ENCODE peak calls at places on chromosomes 4 and X, in four cellular contexts. R, E, K and Q are unnamed samples.

GRCh38 chr4:100295792-100296191 is 105.5 kb upstream of the DDIT4L start:
- DNase-seq in R (no peak), E (no peak), K (no peak), Q (no peak)

GRCh38 chrX:37350034-37350365 is 836 bp downstream of the PRRG1 start:
- DNase-seq in R (no peak), E (no peak), K (peak), Q (peak)

GRCh38 chr4:133156096-133156495 is 7.0 kb downstream of the PCDH10 start:
- DNase-seq in R (no peak), E (no peak), K (no peak), Q (no peak)

GRCh38 chrX:20265726-20266681 is 705 bp downstream of the RPS6KA3 start:
- DNase-seq in R (no peak), E (peak), K (no peak), Q (peak)

GRCh38 chrX:68832101-68832416 is 3.2 kb downstream of the EFNB1 start:
- DNase-seq in R (no peak), E (peak), K (no peak), Q (peak)

GRCh38 chrX:3191186-3191585 is 149.9 kb downstream of the ARSF start:
- DNase-seq in R (no peak), E (no peak), K (no peak), Q (no peak)

GRCh38 chr4:104519588-104519987 is 24.9 kb upstream of the CXXC4 start:
- DNase-seq in R (peak), E (no peak), K (no peak), Q (no peak)

GRCh38 chr4:143417679-143418403 is 81.2 kb downstream of the GAB1 start:
- DNase-seq in R (peak), E (no peak), K (no peak), Q (no peak)

GRCh38 chr4:17010426-17011087 is 112.1 kb upstream of the LDB2 start:
- DNase-seq in R (no peak), E (peak), K (no peak), Q (no peak)

GRCh38 chr4:55386073-55386472 is 9.7 kb upstream of the TMEM165 start:
- DNase-seq in R (no peak), E (no peak), K (peak), Q (peak)

GRCh38 chr4:62193726-62194125 is 993.6 kb downstream of the ADGRL3 start:
- DNase-seq in R (no peak), E (no peak), K (no peak), Q (no peak)

GRCh38 chr4:18366762-18367358 is 345.3 kb upstream of the LCORL start:
- DNase-seq in R (peak), E (no peak), K (peak), Q (peak)

GRCh38 chr4:60944070-60944469 is 256.1 kb upstream of the ADGRL3 start:
- DNase-seq in R (no peak), E (no peak), K (peak), Q (no peak)

GRCh38 chr4:73617256-73617655 is 3.0 kb downstream of the RASSF6 start:
- DNase-seq in R (no peak), E (no peak), K (no peak), Q (no peak)

GRCh38 chr4:56768772-56769171 is 52.7 kb downstream of the SPINK2 start:
- DNase-seq in R (no peak), E (no peak), K (no peak), Q (no peak)

GRCh38 chr4:79678472-79679202 is 270.6 kb upstream of the GK2 start:
- DNase-seq in R (no peak), E (no peak), K (no peak), Q (no peak)
- TF ChIP-seq TCF12 in R (no peak), E (no peak), K (no peak), Q (no peak)

DNA sequence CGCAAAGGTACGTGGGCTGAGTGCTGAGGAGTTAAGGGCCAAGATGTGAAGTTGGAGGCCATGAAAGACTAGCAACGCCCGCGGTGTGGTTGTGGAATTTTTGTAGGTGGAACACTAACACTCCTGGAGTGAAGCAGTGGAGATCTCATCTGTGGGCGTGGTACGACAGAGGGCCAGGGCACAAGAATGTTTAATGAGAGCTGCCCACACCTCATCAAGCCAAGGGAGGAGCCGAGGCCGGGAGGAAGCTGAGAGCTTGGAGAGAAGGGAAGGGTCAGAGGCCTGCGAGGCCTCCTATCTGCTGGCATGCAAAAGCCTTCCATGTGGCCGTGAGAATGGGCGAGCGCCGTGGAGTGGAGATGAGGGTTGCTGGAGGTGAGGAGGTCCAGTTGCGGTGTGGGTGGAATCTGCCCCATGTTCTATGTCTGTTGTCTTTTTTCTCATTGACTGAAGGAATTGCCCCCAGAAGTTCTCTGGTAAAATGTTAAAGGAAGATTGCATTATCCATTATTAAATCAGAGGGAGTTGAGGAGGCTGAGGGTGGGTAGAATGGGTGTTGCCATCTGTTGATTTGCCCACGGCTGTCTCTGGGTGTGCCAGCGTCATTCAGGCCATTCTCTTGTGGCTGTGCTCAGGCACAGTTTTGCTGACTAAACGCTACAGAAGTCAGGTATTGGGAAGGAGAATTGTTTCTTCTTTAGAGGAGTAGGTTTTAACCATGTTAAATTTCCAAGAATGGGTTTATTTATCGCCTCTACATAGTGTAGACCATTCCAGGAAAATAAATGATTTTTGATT is 19.8 kb downstream of the SNX25 start:
- DNase-seq in R (no peak), E (no peak), K (no peak), Q (no peak)
- TF ChIP-seq TCF12 in R (no peak), E (no peak), K (no peak), Q (no peak)

GRCh38 chr4:128228778-128229457 is 58.7 kb downstream of the PGRMC2 start:
- DNase-seq in R (no peak), E (no peak), K (no peak), Q (peak)
- TF ChIP-seq TCF12 in R (no peak), E (no peak), K (no peak), Q (no peak)

DNA sequence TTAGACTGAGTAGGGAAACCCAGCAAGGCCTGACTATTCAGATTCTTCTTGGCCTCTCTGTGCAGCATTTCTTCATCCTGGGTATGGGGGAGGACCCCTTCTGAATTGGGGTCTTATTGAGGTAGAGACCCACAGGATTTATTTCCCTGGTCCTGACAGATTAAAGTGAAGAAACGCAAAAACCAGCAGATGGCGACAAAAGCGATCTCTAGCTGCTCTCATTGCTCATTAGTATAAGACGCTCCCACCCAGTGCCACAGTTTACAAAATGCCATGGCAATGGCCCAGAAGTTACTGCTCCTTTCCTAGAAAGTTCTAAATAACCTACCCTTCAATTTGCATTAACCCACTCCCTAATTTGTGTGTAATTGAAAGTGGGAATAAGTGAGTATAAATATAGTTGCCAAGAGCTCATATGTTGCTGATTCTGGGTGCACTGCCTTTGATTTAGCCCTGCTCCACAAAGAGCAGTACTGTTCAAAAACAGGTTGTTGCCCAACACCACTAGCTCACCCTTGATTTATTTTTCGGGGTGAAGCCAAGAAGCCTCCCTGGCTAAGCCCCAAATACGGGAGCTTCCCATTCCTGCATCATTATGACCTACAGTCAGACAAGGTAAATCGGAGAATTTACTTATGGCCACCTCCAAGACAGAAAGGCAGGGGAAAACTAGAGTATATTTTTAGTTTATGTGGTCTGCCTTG is 3.7 kb upstream of the BEX4 start:
- DNase-seq in R (no peak), E (no peak), K (peak), Q (peak)
- TF ChIP-seq TCF12 in R (no peak), E (no peak), K (no peak), Q (no peak)

GRCh38 chrX:48956728-48957414 is 536 bp downstream of the OTUD5 start:
- DNase-seq in R (no peak), E (no peak), K (no peak), Q (no peak)
- TF ChIP-seq TCF12 in R (no peak), E (no peak), K (no peak), Q (no peak)

GRCh38 chr4:20520901-20521300 is 179.4 kb upstream of the PACRGL start:
- DNase-seq in R (no peak), E (no peak), K (no peak), Q (peak)
- TF ChIP-seq TCF12 in R (no peak), E (no peak), K (no peak), Q (peak)

GRCh38 chrX:35016051-35016450 is 73.5 kb downstream of the FAM47B start:
- DNase-seq in R (no peak), E (no peak), K (no peak), Q (no peak)
- TF ChIP-seq TCF12 in R (no peak), E (no peak), K (no peak), Q (no peak)